ENCODE peak calls at places on chromosomes 6 and 20, in nine cellular contexts. G is cardiac fibroblast, C is breast epithelium, U is astrocyte, T is A673, R is mammary epithelial cell, F is choroid plexus epithelial cell, A is endodermal cell, I is dorsolateral prefrontal cortex. W is an unnamed sample.

GRCh38 chr20:19880256-19881079 is 122.4 kb downstream of the RIN2 start:
- DNase-seq in R (peak), G (peak), C (no peak), A (no peak), F (peak), I (no peak), T (no peak), U (peak), W (peak)

GRCh38 chr6:53066059-53066406 is 829 bp downstream of the FBXO9 start:
- DNase-seq in I (peak), T (peak), F (peak), U (no peak), C (peak), G (peak), R (peak), A (peak), W (no peak)

GRCh38 chr6:2749972-2750600 is 636 bp downstream of the MYLK4 start:
- DNase-seq in A (peak), U (no peak), T (peak), I (peak), G (peak), C (no peak), R (no peak), F (peak), W (peak)

GRCh38 chr6:157452096-157452495 is 71.1 kb downstream of the ZDHHC14 start:
- DNase-seq in A (no peak), U (no peak), I (no peak), G (no peak), C (no peak), R (peak), T (no peak), F (no peak), W (no peak)

GRCh38 chr6:55696501-55696900 is 117.5 kb upstream of the HMGCLL1 start:
- DNase-seq in T (no peak), G (no peak), F (peak), C (no peak), A (no peak), R (no peak), U (no peak), I (no peak), W (no peak)

GRCh38 chr6:134534708-134535149 is 216.8 kb upstream of the SGK1 start:
- DNase-seq in T (no peak), I (no peak), F (peak), U (peak), A (no peak), R (peak), G (peak), C (no peak), W (peak)

GRCh38 chr6:168060521-168060931 is 18.5 kb downstream of the FRMD1 start:
- DNase-seq in I (peak), A (peak), R (peak), C (no peak), U (peak), T (peak), F (peak), G (peak), W (peak)

GRCh38 chr6:159726196-159726917 is 949 bp upstream of the WTAP start:
- DNase-seq in F (no peak), C (no peak), G (no peak), U (no peak), A (no peak), R (no peak), T (no peak), I (no peak), W (no peak)

GRCh38 chr6:113642714-113643442 is 214.3 kb upstream of the MARCKS start:
- DNase-seq in C (no peak), F (peak), R (no peak), G (no peak), I (no peak), T (no peak), A (no peak), U (no peak), W (no peak)

GRCh38 chr6:133040025-133040838 is 200.9 kb upstream of the EYA4 start:
- DNase-seq in T (peak), R (peak), U (peak), G (peak), C (no peak), I (no peak), F (peak), A (peak), W (peak)

GRCh38 chr6:124961784-124962611 is at the start of gene RNF217:
- DNase-seq in C (no peak), I (peak), U (peak), R (peak), F (peak), G (peak), A (peak), T (peak), W (peak)

GRCh38 chr6:89239338-89239737 is 22.2 kb upstream of the GABRR1 start:
- DNase-seq in T (peak), R (no peak), G (peak), I (no peak), U (no peak), A (peak), C (no peak), F (peak), W (no peak)

GRCh38 chr20:29313481-29313880 is 1944.0 kb upstream of the DEFB115 start:
- DNase-seq in F (no peak), A (no peak), C (no peak), G (no peak), U (no peak), T (no peak), R (no peak), I (no peak), W (no peak)

GRCh38 chr6:6605873-6606272 is 17.4 kb downstream of the LY86 start:
- DNase-seq in G (no peak), R (no peak), C (no peak), U (no peak), F (no peak), A (peak), T (no peak), I (no peak), W (no peak)

GRCh38 chr20:22686097-22686496 is 101.7 kb upstream of the FOXA2 start:
- DNase-seq in A (peak), G (peak), I (no peak), U (peak), C (no peak), F (peak), T (peak), R (peak), W (peak)

GRCh38 chr6:4280721-4281120 is 145.3 kb upstream of the ECI2 start:
- DNase-seq in U (peak), T (peak), F (peak), G (peak), A (peak), I (no peak), R (peak), C (no peak), W (peak)

GRCh38 chr6:107600111-107600510 is 110.2 kb downstream of the SOBP start:
- DNase-seq in R (no peak), F (no peak), A (peak), G (no peak), I (no peak), U (peak), C (no peak), T (no peak), W (no peak)

GRCh38 chr6:136550330-136551071 is at the start of gene MAP7:
- DNase-seq in C (peak), G (peak), A (peak), I (peak), R (peak), T (peak), F (no peak), U (no peak), W (no peak)

GRCh38 chr20:25294459-25295385 is 46.8 kb downstream of the PYGB start:
- DNase-seq in C (no peak), I (peak), F (peak), G (peak), T (peak), A (peak), R (no peak), U (peak), W (peak)

GRCh38 chr6:150289454-150290071 is 79.2 kb upstream of the IYD start:
- DNase-seq in R (no peak), G (no peak), I (no peak), C (no peak), T (no peak), F (no peak), A (no peak), U (no peak), W (no peak)

GRCh38 chr20:59363094-59363493 is 62.7 kb downstream of the EDN3 start:
- DNase-seq in F (no peak), A (no peak), I (no peak), R (no peak), T (no peak), U (no peak), C (no peak), G (no peak), W (no peak)

GRCh38 chr6:97668716-97669115 is 385.7 kb upstream of the MMS22L start:
- DNase-seq in C (no peak), F (no peak), G (peak), A (peak), R (no peak), T (peak), I (no peak), U (peak), W (no peak)
- H3K4me3 ChIP-seq in C (no peak), F (peak), G (no peak), A (no peak), R (no peak), T (peak), I (peak), U (peak), W (no peak)

DNA sequence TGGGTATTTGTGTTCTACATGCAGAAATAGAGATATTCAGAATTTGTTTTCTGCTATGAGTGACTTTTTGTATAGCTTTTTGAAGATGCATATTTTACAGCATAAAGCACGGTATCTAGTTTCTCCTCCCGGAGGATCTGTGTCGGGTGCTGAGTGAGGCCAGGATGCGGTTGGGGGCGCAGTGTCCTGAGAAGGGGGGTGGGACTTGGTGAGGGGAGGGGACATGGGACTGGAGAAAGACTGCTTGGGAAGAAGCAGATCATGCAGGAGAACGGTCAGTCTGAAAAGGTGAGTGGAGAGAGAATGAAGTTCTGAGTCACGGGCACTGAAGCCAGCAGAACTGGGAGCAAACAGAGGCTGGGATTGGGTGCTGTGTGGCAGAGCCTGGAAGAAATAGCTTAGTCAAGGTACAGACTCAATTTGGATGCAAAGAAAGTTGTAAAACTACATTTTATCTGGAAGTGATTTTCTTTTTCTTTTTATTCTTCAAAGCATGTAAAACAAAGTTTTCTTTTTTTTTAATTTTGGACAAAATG is 44.0 kb downstream of the STX11 start:
- DNase-seq in G (no peak), F (peak), I (no peak), C (no peak), T (no peak), U (no peak), A (no peak), R (no peak), W (no peak)
- TF ChIP-seq CTCF in G (no peak), F (no peak), I (no peak), C (no peak), T (no peak), U (no peak), A (no peak), R (no peak), W (no peak)

GRCh38 chr6:43871933-43872332 is 101.9 kb downstream of the VEGFA start:
- DNase-seq in G (no peak), F (no peak), T (no peak), I (no peak), R (no peak), U (no peak), C (no peak), A (no peak), W (no peak)
- H3K4me3 ChIP-seq in G (no peak), F (no peak), T (no peak), I (no peak), R (no peak), U (no peak), C (no peak), A (no peak), W (no peak)

DNA sequence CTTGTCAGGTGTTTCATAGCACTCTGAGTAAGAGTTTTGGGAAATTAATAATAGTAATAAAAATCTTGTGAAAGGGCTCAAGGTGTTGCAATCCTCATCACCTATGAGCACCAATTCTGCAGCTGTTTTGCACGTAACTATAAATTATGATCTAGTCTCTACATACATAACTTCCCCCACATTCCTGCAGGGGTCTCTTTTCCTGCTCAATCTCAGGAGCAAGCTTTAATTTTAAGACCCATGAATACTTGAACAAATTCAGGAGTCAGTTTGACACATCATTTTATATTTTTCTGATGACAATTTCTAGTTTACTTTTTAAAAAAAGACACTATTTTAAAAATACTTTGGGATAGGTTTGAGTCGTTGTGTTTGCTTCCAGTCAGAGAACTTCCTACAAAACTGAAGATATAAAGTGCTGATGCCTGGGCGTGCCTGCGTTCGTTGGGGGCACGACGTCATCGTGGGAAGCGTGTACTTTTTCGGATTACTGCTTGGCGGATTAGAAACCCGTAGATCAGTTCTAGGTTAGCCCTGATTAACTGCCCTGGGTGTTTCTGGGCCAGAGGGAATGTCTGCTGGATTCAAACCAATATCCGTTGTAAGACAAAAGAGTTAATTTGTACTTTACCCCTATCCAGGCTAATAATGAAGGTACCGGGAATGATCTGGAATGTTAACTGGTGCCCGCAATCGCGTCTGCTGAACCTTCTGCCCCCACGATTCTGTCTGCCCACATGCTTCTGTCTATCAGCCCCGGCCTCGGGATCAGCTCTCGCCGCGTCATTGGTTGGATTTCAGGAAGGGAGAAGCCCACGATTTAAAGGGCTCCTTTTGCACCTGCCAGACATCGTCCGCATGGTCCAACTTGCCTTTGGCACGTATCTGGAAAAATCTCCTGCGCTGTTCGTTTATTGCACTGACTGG is 940 bp upstream of the E2F3 start:
- DNase-seq in A (no peak), U (no peak), I (peak), F (peak), G (peak), T (peak), C (no peak), R (peak), W (peak)
- TF ChIP-seq CTCF in A (peak), U (peak), I (peak), F (peak), G (peak), T (peak), C (peak), R (peak), W (peak)

DNA sequence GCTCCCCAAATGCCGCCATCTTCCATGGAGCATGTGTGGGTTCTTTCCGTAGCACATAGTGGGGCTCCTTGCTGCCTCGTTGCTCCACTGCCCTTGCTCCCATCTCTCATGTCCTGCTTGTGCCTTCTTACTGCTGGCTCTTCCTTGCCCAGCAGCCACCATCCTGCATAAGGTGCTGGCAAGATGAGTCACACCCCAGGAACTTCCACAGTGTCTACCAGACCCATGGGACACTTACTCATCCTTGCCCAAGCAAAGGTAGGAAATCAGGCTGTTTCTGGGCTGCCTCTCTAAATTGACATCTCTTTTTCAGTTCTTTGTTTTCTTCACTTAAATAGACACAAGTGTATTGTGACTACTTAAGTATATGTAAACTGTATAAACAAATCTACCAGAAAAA is 39.4 kb upstream of the RGS17 start:
- DNase-seq in C (no peak), I (no peak), U (peak), T (peak), G (peak), A (no peak), R (peak), F (peak), W (peak)
- H3K4me3 ChIP-seq in C (no peak), I (no peak), U (no peak), T (no peak), G (no peak), A (no peak), R (no peak), F (no peak), W (no peak)

GRCh38 chr6:145704153-145704781 is 31.1 kb downstream of the EPM2A start:
- DNase-seq in F (peak), G (peak), A (no peak), T (peak), C (no peak), R (no peak), U (no peak), I (no peak), W (peak)
- TF ChIP-seq CTCF in F (peak), G (peak), A (peak), T (peak), C (no peak), R (peak), U (peak), I (peak), W (peak)

GRCh38 chr20:41001497-41001896 is 27.1 kb upstream of the TOP1 start:
- DNase-seq in T (no peak), F (peak), C (no peak), A (no peak), R (no peak), U (no peak), I (no peak), G (peak), W (peak)

GRCh38 chr20:41004561-41005360 is 23.9 kb upstream of the TOP1 start:
- DNase-seq in F (peak), I (no peak), R (peak), U (peak), T (peak), A (no peak), G (peak), C (no peak), W (no peak)

GRCh38 chr20:41005361-41005729 is 23.3 kb upstream of the TOP1 start:
- DNase-seq in G (peak), U (peak), T (peak), A (no peak), R (peak), I (no peak), C (peak), F (peak), W (peak)

GRCh38 chr20:41002842-41003142 is 25.8 kb upstream of the TOP1 start:
- DNase-seq in G (no peak), T (no peak), U (no peak), R (no peak), I (no peak), A (no peak), C (no peak), F (no peak), W (no peak)

DNA sequence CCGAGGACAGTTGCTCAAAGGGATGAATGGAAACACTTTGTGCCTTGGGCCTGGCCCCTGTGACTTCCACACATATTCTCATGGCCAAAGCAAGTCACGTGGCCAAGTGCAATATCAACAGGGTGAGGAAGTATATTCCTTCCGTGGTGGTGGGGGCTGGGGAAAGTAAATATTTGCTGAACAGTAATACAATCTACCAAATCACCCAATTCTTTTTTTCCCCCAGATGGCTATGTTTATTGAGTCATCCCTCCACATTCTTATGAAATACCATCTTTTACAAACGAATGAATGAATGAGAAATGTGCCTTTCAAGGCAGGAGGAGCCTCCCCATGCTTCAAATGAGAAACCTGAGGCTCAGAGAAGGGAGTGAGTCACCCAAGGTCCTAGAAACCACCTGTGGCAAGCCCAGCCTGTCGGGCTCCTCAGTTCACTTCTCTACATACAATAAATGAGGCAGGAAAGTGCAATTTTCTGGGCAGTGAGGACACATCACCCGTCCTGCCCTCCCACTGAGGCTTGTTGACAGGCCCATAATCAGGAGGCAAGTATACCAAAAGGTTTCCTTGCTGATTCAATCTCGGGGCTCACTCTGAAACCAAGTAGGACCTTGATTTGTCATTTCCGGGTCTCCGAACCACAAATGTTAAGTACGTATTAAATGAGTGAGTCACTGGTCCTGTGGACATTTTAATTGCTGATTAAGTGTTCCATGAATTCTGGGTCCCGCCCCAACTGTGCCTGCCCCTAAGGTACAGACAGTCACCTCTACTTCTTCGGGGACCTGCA is 25.3 kb upstream of the TOP1 start:
- DNase-seq in C (peak), A (peak), I (no peak), F (peak), G (peak), T (peak), U (peak), R (peak), W (peak)
- H3K4me3 ChIP-seq in C (peak), A (no peak), I (no peak), F (peak), G (no peak), T (no peak), U (peak), R (peak), W (peak)

DNA sequence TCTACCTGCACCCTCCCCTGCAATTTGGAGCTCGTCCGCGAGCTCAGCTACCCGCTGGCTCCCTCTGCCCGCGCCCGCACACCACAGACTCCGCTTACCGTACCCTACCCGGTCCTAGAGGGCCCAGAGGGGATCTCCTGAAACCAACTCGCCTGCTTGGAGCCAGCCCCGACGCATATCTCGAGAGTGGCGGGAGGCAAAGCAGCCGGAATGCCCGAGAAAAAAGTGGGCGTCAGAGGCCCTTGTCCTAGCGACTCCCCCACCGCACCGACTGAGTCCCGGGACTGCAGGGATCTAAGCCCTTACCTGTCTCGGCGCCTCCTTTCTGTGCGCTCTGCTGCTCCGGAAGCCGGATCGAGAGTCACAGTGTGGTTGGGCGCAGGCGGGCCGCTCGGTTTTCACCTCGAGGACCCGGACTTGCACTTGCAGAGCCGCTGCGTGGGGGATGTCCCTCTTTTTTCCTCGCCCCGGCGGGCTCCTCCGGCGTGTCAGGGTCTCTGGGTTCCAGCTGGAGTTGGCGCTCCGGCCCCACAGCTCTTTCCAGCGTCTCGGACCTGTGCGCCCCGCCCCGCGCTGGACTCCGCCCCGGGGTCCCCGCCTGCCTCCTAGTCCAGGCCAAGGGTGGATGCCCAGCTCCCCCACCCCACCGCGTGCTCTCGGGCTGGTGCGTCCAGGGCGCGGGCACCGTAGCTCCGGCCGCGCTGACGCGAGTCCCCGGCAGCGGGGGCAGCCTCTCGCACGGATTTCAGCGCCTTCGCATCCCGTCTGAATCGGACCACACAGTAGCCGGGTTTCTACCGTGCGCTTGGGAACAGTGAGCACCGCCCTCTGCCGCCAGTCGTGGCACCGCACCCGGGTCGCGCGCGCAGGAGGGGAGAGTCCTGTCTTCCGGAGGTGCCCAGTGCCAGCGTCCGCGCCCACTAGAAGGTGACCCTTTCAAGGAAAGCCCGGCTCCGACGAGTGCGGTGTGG is at the start of gene PROKR2:
- DNase-seq in C (no peak), U (no peak), A (peak), F (no peak), R (peak), G (peak), T (peak), I (no peak), W (no peak)
- TF ChIP-seq CTCF in C (no peak), U (no peak), A (peak), F (no peak), R (peak), G (no peak), T (no peak), I (no peak), W (no peak)